ENCODE peak calls at places on chromosome 7, in five cellular contexts. X is neural progenitor cell, E is hepatic stellate cell, I is ovary, W is D721Med. V is an unnamed sample.

GRCh38 chr7:151392002-151392401 is 17.8 kb downstream of the WDR86 start:
- DNase-seq in X (no peak), E (no peak), I (no peak), W (no peak), V (no peak)

GRCh38 chr7:131909151-131909768 is 352.8 kb upstream of the PODXL start:
- DNase-seq in X (peak; percentile 54), E (no peak), I (no peak), W (no peak), V (peak; percentile 47)

GRCh38 chr7:92052159-92052558 is 82.1 kb downstream of the CYP51A1 start:
- DNase-seq in X (no peak), E (no peak), I (no peak), W (no peak), V (no peak)

GRCh38 chr7:120353171-120353570 is 80.2 kb downstream of the KCND2 start:
- DNase-seq in X (no peak), E (no peak), I (no peak), W (no peak), V (no peak)

GRCh38 chr7:141866974-141867373 is 25.7 kb upstream of the PRSS37 start:
- DNase-seq in X (no peak), E (no peak), I (no peak), W (no peak), V (no peak)

GRCh38 chr7:157785021-157785441 is 448.2 kb downstream of the DNAJB6 start:
- DNase-seq in X (no peak), E (no peak), I (no peak), W (no peak), V (no peak)

GRCh38 chr7:28020302-28020940 is 160.2 kb downstream of the JAZF1 start:
- DNase-seq in X (peak; percentile 85), E (peak; percentile 62), I (peak; percentile 51), W (peak; percentile 70), V (peak; percentile 75)

GRCh38 chr7:158885624-158886023 is 29.3 kb downstream of the DYNC2I1 start:
- DNase-seq in X (no peak), E (peak; percentile 37), I (no peak), W (no peak), V (no peak)

GRCh38 chr7:122528879-122529481 is 169.9 kb downstream of the RNF133 start:
- DNase-seq in X (peak; percentile 73), E (no peak), I (no peak), W (no peak), V (no peak)

GRCh38 chr7:94912085-94912484 is 4.7 kb downstream of the PPP1R9A start:
- DNase-seq in X (peak; percentile 23), E (no peak), I (no peak), W (no peak), V (peak; percentile 13)

GRCh38 chr7:50793115-50793946 is 10.6 kb upstream of the GRB10 start:
- DNase-seq in X (peak; percentile 82), E (peak; percentile 86), I (peak; percentile 66), W (peak; percentile 44), V (peak; percentile 95)

GRCh38 chr7:136359333-136359903 is 382.3 kb upstream of the MTPN start:
- DNase-seq in X (no peak), E (no peak), I (no peak), W (no peak), V (no peak)

GRCh38 chr7:25663877-25664276 is 435.6 kb upstream of the NPVF start:
- DNase-seq in X (no peak), E (no peak), I (no peak), W (no peak), V (no peak)

GRCh38 chr7:94240902-94241301 is 153.8 kb upstream of the COL1A2 start:
- DNase-seq in X (no peak), E (no peak), I (no peak), W (no peak), V (no peak)

GRCh38 chr7:55185321-55185802 is 166.5 kb downstream of the EGFR start:
- DNase-seq in X (no peak), E (no peak), I (no peak), W (peak; percentile 70), V (no peak)